ENCODE peak calls at places on chromosomes 11 and 22, in four cellular contexts. E is nephron progenitor cell; I is GM13977; U is effector memory CD4-positive, alpha-beta T cell. K is an unnamed sample.

GRCh38 chr22:20530368-20531153 is 23.2 kb downstream of the MED15 start:
- DNase-seq in E (no peak), U (no peak), I (no peak), K (no peak)

GRCh38 chr11:33899383-33900037 is 7.6 kb upstream of the LMO2 start:
- DNase-seq in E (no peak), I (no peak), U (no peak), K (no peak)

GRCh38 chr11:130510407-130511006 is 62.1 kb downstream of the ADAMTS15 start:
- DNase-seq in I (no peak), U (no peak), E (no peak), K (no peak)

GRCh38 chr11:121207485-121208115 is 85.0 kb upstream of the SC5D start:
- DNase-seq in U (no peak), I (peak), E (no peak), K (peak)

GRCh38 chr11:121152764-121153163 is 51.7 kb downstream of the TECTA start:
- DNase-seq in E (no peak), U (no peak), I (no peak), K (peak)

GRCh38 chr11:121024989-121025388 is 1.1 kb downstream of the TBCEL start:
- DNase-seq in I (peak), E (no peak), U (no peak), K (no peak)

GRCh38 chr11:117094776-117095175 is 3.5 kb downstream of the SIK3 start:
- DNase-seq in I (no peak), E (no peak), U (no peak), K (no peak)

GRCh38 chr11:123318623-123319022 is 111.4 kb upstream of the GRAMD1B start:
- DNase-seq in E (no peak), I (no peak), U (no peak), K (no peak)

GRCh38 chr11:73159981-73160777 is 18.1 kb upstream of the FCHSD2 start:
- DNase-seq in E (no peak), I (no peak), U (no peak), K (no peak)